ENCODE peak calls at places on chromosomes 6 and 20, in five cellular contexts. K, E, H, O and Z are unnamed samples.

GRCh38 chr6:165660881-165661415 is 2.1 kb downstream of the PDE10A start:
- DNase-seq in H (no peak), E (no peak), K (no peak), O (no peak), Z (no peak)

GRCh38 chr20:5544702-5545101 is 205.5 kb upstream of the SHLD1 start:
- DNase-seq in O (no peak), K (no peak), H (no peak), E (no peak), Z (no peak)

GRCh38 chr6:41073203-41073967 is 611 bp downstream of the NFYA start:
- DNase-seq in O (peak; percentile 87), E (peak; percentile 86), K (peak; percentile 69), H (peak; percentile 89), Z (peak; percentile 80)

GRCh38 chr6:30881987-30882763 is 2.1 kb upstream of the DDR1 start:
- DNase-seq in E (no peak), H (peak; percentile 64), K (peak; percentile 77), O (peak; percentile 55), Z (peak; percentile 47)

GRCh38 chr20:57566803-57567459 is 6.0 kb downstream of the PCK1 start:
- DNase-seq in H (no peak), K (no peak), O (no peak), E (no peak), Z (no peak)

GRCh38 chr6:13787146-13787545 is 27.2 kb downstream of the MCUR1 start:
- DNase-seq in E (no peak), K (peak; percentile 21), H (peak; percentile 41), O (no peak), Z (peak; percentile 56)

GRCh38 chr6:136600818-136601217 is 50.6 kb upstream of the MAP7 start:
- DNase-seq in O (no peak), K (peak; percentile 37), E (no peak), H (peak; percentile 53), Z (no peak)

GRCh38 chr20:4413314-4414045 is 308.2 kb upstream of the PRND start:
- DNase-seq in E (no peak), H (no peak), O (no peak), K (no peak), Z (no peak)

GRCh38 chr6:120056085-120056484 is 706.5 kb upstream of the MAN1A1 start:
- DNase-seq in E (peak; percentile 11), O (peak; percentile 67), H (no peak), K (no peak), Z (no peak)

GRCh38 chr6:53310751-53311585 is 37.8 kb downstream of the ELOVL5 start:
- DNase-seq in O (no peak), H (no peak), E (no peak), K (no peak), Z (no peak)

GRCh38 chr6:53309059-53309896 is 39.5 kb downstream of the ELOVL5 start:
- DNase-seq in K (peak; percentile 65), O (no peak), E (no peak), H (peak; percentile 78), Z (no peak)

GRCh38 chr6:53311586-53311935 is 37.2 kb downstream of the ELOVL5 start:
- DNase-seq in K (no peak), E (no peak), H (no peak), O (no peak), Z (no peak)

GRCh38 chr6:53312355-53312754 is 36.4 kb downstream of the ELOVL5 start:
- DNase-seq in H (no peak), E (no peak), K (no peak), O (no peak), Z (no peak)

GRCh38 chr6:53309897-53310291 is 38.9 kb downstream of the ELOVL5 start:
- DNase-seq in O (no peak), E (no peak), K (no peak), H (no peak), Z (no peak)
- H3K23ac ChIP-seq in O (no peak overlapping the region), E (no peak overlapping the region), K (peak overlapping the region; percentile 48), H (no peak overlapping the region), Z (no peak overlapping the region)

GRCh38 chr20:31673943-31674463 is 36.3 kb downstream of the COX4I2 start:
- DNase-seq in O (no peak), H (no peak), E (no peak), K (no peak), Z (no peak)

GRCh38 chr20:31675828-31676533 is 38.3 kb downstream of the COX4I2 start:
- DNase-seq in E (no peak), O (no peak), K (peak; percentile 25), H (peak; percentile 76), Z (no peak)

GRCh38 chr20:31674895-31675827 is 37.4 kb downstream of the COX4I2 start:
- DNase-seq in K (peak; percentile 64), H (peak; percentile 88), E (peak; percentile 35), O (no peak), Z (no peak)

GRCh38 chr20:31671324-31671723 is 33.6 kb downstream of the COX4I2 start:
- DNase-seq in H (no peak), O (no peak), K (no peak), E (no peak), Z (no peak)

GRCh38 chr20:31673435-31673834 is 35.7 kb downstream of the COX4I2 start:
- DNase-seq in O (no peak), H (no peak), K (no peak), E (no peak), Z (no peak)
- H3K4me1 ChIP-seq in O (no peaks in the 10 kb centered on the region), H (peaks cover 48% of the 10 kb centered on the region), K (peaks cover 40% of the 10 kb centered on the region), E (peaks cover 24% of the 10 kb centered on the region), Z (peaks cover 5% of the 10 kb centered on the region)

GRCh38 chr20:32672982-32673727 is 586 bp downstream of the C20orf203 start:
- DNase-seq in E (no peak), O (no peak), K (no peak), H (no peak), Z (no peak)
- H4K8ac ChIP-seq in E (no peak overlapping the region), O (no peak overlapping the region), K (no peak overlapping the region), H (no peak overlapping the region), Z (no peak overlapping the region)

GRCh38 chr6:47626782-47627181 is 71.6 kb upstream of the ADGRF4 start:
- DNase-seq in H (no peak), K (no peak), O (no peak), E (no peak), Z (no peak)

DNA sequence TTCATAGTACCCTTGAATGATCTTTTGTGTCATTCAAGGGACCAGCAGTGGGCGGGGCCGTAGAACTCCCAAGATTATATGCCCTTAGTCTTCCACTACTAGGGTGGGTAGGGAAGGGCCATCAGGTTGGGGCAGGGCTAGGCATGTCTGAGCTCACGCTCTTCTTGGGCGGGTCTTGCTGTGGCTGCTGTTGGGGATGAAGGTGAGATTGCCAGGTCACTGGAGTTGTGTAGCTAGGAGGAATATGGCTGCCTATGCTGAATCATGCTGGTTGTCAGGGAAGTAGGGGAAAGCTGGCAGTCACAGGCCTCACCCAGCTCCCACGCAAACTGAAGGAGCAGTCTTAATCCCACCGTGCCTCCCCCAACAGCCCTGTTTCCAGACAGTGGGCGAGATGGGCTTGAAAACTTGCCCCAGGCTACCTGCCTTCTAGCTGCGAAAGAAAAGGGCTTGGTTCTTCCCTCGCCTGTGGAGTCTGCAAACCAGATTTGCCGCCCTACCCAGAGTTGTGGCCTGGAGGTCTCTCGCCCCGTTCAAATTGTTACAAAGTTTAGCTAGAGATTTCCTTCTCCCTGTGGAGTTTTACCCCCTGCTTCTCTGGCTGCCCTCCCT is 76.4 kb upstream of the ADGRF4 start:
- DNase-seq in K (no peak), E (no peak), H (no peak), O (no peak), Z (no peak)
- H3K23ac ChIP-seq in K (no peak overlapping the region), E (no peak overlapping the region), H (no peak overlapping the region), O (no peak overlapping the region), Z (no peak overlapping the region)

GRCh38 chr20:1669304-1669703 is 11.7 kb upstream of the SIRPG start:
- DNase-seq in K (no peak), O (no peak), E (no peak), H (no peak), Z (no peak)

GRCh38 chr20:1665345-1665744 is 7.8 kb upstream of the SIRPG start:
- DNase-seq in E (no peak), H (no peak), K (no peak), O (no peak), Z (no peak)

GRCh38 chr20:1667510-1668085 is 10.0 kb upstream of the SIRPG start:
- DNase-seq in H (no peak), E (no peak), K (no peak), O (no peak), Z (no peak)

GRCh38 chr20:1664911-1665310 is 7.3 kb upstream of the SIRPG start:
- DNase-seq in O (no peak), K (no peak), E (no peak), H (no peak), Z (no peak)

GRCh38 chr20:1666802-1667201 is 9.2 kb upstream of the SIRPG start:
- DNase-seq in K (no peak), H (no peak), O (no peak), E (no peak), Z (no peak)
- H3K4me1 ChIP-seq in K (no peaks in the 10 kb centered on the region), H (peaks cover 7% of the 10 kb centered on the region), O (no peaks in the 10 kb centered on the region), E (no peaks in the 10 kb centered on the region), Z (no peaks in the 10 kb centered on the region)

GRCh38 chr20:62441986-62442539 is 14.7 kb upstream of the RBBP8NL start:
- DNase-seq in K (no peak), H (no peak), O (no peak), E (no peak), Z (no peak)
- H4K8ac ChIP-seq in K (no peak overlapping the region), H (no peak overlapping the region), O (no peak overlapping the region), E (no peak overlapping the region), Z (no peak overlapping the region)

DNA sequence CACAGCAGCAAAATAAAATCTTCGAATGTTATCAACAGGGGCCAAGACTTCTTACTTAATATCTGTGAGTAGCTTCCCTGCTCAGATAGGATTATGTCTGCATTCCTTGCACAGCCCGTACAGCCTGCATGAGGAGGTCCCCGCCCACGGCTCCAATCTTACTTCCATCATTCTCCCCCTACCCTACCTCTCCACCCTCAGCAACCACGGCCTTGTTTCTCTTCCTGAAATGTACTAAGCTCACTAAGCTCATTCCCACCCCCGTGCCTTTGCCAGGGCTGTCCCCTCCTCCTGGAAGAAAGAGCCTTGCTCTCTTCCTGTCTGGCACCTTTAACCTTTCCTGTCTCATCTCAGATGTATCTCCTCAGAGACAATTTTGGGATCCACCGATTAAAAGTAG is 120.4 kb downstream of the BCAS1 start:
- DNase-seq in K (peak; percentile 18), O (no peak), E (peak; percentile 76), H (no peak), Z (no peak)
- H3K23ac ChIP-seq in K (no peak overlapping the region), O (no peak overlapping the region), E (no peak overlapping the region), H (no peak overlapping the region), Z (no peak overlapping the region)

GRCh38 chr6:117451607-117452164 is 25.9 kb upstream of the ROS1 start:
- DNase-seq in H (peak; percentile 82), K (peak; percentile 43), E (no peak), O (no peak), Z (no peak)
- H3K4me1 ChIP-seq in H (peaks cover 6% of the 10 kb centered on the region), K (peaks cover 12% of the 10 kb centered on the region), E (peaks cover 3% of the 10 kb centered on the region), O (no peaks in the 10 kb centered on the region), Z (peaks cover 3% of the 10 kb centered on the region)

GRCh38 chr6:25041676-25042598 is 106.2 kb upstream of the RIPOR2 start:
- DNase-seq in O (no peak), E (no peak), H (no peak), K (no peak), Z (no peak)
- H4K8ac ChIP-seq in O (peak overlapping the region; percentile 45), E (no peak overlapping the region), H (peak overlapping the region; percentile 35), K (no peak overlapping the region), Z (no peak overlapping the region)